ENCODE peak calls at places on chromosomes 16 and 17, in ten cellular contexts. One of them, this sample, is unnamed.

GRCh38 chr17:15444805-15445204 is 22.6 kb downstream of the CDRT4 start:
- DNase-seq in heart right ventricle: no peak
- DNase-seq in uterus: no peak
- DNase-seq in body of pancreas: no peak
- DNase-seq in IMR-90: no peak
- DNase-seq in A549: no peak
- DNase-seq in naive thymus-derived CD4-positive, alpha-beta T cell: no peak
- DNase-seq in cardiac muscle cell: no peak
- DNase-seq in prostate gland: no peak
- DNase-seq in neural progenitor cell: no peak
- DNase-seq in this sample: no peak

GRCh38 chr16:81447383-81448101 is 2.9 kb downstream of the CMIP start:
- DNase-seq in heart right ventricle: no peak
- DNase-seq in uterus: no peak
- DNase-seq in body of pancreas: peak; percentile 32
- DNase-seq in IMR-90: no peak
- DNase-seq in A549: peak; percentile 69
- DNase-seq in naive thymus-derived CD4-positive, alpha-beta T cell: no peak
- DNase-seq in cardiac muscle cell: peak; percentile 15
- DNase-seq in prostate gland: peak; percentile 53
- DNase-seq in neural progenitor cell: peak; percentile 34
- DNase-seq in this sample: no peak

GRCh38 chr16:57859331-57859730 is 57.0 kb upstream of the KIFC3 start:
- DNase-seq in heart right ventricle: no peak
- DNase-seq in uterus: no peak
- DNase-seq in body of pancreas: no peak
- DNase-seq in IMR-90: peak; percentile 34
- DNase-seq in A549: peak; percentile 82
- DNase-seq in naive thymus-derived CD4-positive, alpha-beta T cell: no peak
- DNase-seq in cardiac muscle cell: peak; percentile 77
- DNase-seq in prostate gland: no peak
- DNase-seq in neural progenitor cell: peak; percentile 79
- DNase-seq in this sample: no peak

GRCh38 chr16:56637814-56638750 is at the start of gene MT1A:
- DNase-seq in heart right ventricle: peak; percentile 78
- DNase-seq in uterus: peak; percentile 69
- DNase-seq in body of pancreas: peak; percentile 82
- DNase-seq in IMR-90: peak; percentile 7
- DNase-seq in A549: peak; percentile 40
- DNase-seq in naive thymus-derived CD4-positive, alpha-beta T cell: peak; percentile 42
- DNase-seq in cardiac muscle cell: peak; percentile 69
- DNase-seq in prostate gland: peak; percentile 30
- DNase-seq in neural progenitor cell: peak; percentile 80
- DNase-seq in this sample: no peak

GRCh38 chr16:19935696-19936095 is 51.0 kb upstream of the GPRC5B start:
- DNase-seq in heart right ventricle: peak; percentile 4
- DNase-seq in uterus: no peak
- DNase-seq in body of pancreas: peak; percentile 12
- DNase-seq in IMR-90: no peak
- DNase-seq in A549: no peak
- DNase-seq in naive thymus-derived CD4-positive, alpha-beta T cell: no peak
- DNase-seq in cardiac muscle cell: no peak
- DNase-seq in prostate gland: no peak
- DNase-seq in neural progenitor cell: no peak
- DNase-seq in this sample: no peak

GRCh38 chr17:20063665-20064648 is 54.8 kb downstream of the SPECC1 start:
- DNase-seq in heart right ventricle: peak; percentile 64
- DNase-seq in uterus: peak; percentile 95
- DNase-seq in body of pancreas: peak; percentile 45
- DNase-seq in IMR-90: peak; percentile 87
- DNase-seq in A549: peak; percentile 91
- DNase-seq in naive thymus-derived CD4-positive, alpha-beta T cell: no peak
- DNase-seq in cardiac muscle cell: no peak
- DNase-seq in prostate gland: peak; percentile 51
- DNase-seq in neural progenitor cell: no peak
- DNase-seq in this sample: no peak

GRCh38 chr16:49519741-49520140 is 146.1 kb downstream of the C16orf78 start:
- DNase-seq in heart right ventricle: no peak
- DNase-seq in uterus: no peak
- DNase-seq in body of pancreas: no peak
- DNase-seq in IMR-90: no peak
- DNase-seq in A549: no peak
- DNase-seq in naive thymus-derived CD4-positive, alpha-beta T cell: no peak
- DNase-seq in cardiac muscle cell: no peak
- DNase-seq in prostate gland: no peak
- DNase-seq in neural progenitor cell: no peak
- DNase-seq in this sample: no peak

GRCh38 chr16:17273142-17273561 is 197.6 kb downstream of the XYLT1 start:
- DNase-seq in heart right ventricle: no peak
- DNase-seq in uterus: peak; percentile 20
- DNase-seq in body of pancreas: no peak
- DNase-seq in IMR-90: peak; percentile 94
- DNase-seq in A549: peak; percentile 48
- DNase-seq in naive thymus-derived CD4-positive, alpha-beta T cell: peak; percentile 42
- DNase-seq in cardiac muscle cell: no peak
- DNase-seq in prostate gland: no peak
- DNase-seq in neural progenitor cell: no peak
- DNase-seq in this sample: no peak

GRCh38 chr17:44844390-44844830 is 3.3 kb upstream of the HIGD1B start:
- DNase-seq in heart right ventricle: peak; percentile 75
- DNase-seq in uterus: peak; percentile 42
- DNase-seq in body of pancreas: no peak
- DNase-seq in IMR-90: peak; percentile 70
- DNase-seq in A549: no peak
- DNase-seq in naive thymus-derived CD4-positive, alpha-beta T cell: no peak
- DNase-seq in cardiac muscle cell: no peak
- DNase-seq in prostate gland: no peak
- DNase-seq in neural progenitor cell: peak; percentile 10
- DNase-seq in this sample: no peak

GRCh38 chr17:77465358-77466041 is 324.7 kb downstream of the SEC14L1 start:
- DNase-seq in heart right ventricle: peak; percentile 78
- DNase-seq in uterus: no peak
- DNase-seq in body of pancreas: no peak
- DNase-seq in IMR-90: peak; percentile 77
- DNase-seq in A549: no peak
- DNase-seq in naive thymus-derived CD4-positive, alpha-beta T cell: peak; percentile 67
- DNase-seq in cardiac muscle cell: no peak
- DNase-seq in prostate gland: no peak
- DNase-seq in neural progenitor cell: peak; percentile 74
- DNase-seq in this sample: peak; percentile 61

GRCh38 chr16:27544671-27545070 is 5.0 kb downstream of the GTF3C1 start:
- DNase-seq in heart right ventricle: no peak
- DNase-seq in uterus: no peak
- DNase-seq in body of pancreas: no peak
- DNase-seq in IMR-90: no peak
- DNase-seq in A549: no peak
- DNase-seq in naive thymus-derived CD4-positive, alpha-beta T cell: no peak
- DNase-seq in cardiac muscle cell: no peak
- DNase-seq in prostate gland: no peak
- DNase-seq in neural progenitor cell: no peak
- DNase-seq in this sample: no peak

GRCh38 chr16:51114369-51114768 is 36.7 kb downstream of the SALL1 start:
- DNase-seq in heart right ventricle: no peak
- DNase-seq in uterus: no peak
- DNase-seq in body of pancreas: no peak
- DNase-seq in IMR-90: no peak
- DNase-seq in A549: no peak
- DNase-seq in naive thymus-derived CD4-positive, alpha-beta T cell: no peak
- DNase-seq in cardiac muscle cell: no peak
- DNase-seq in prostate gland: no peak
- DNase-seq in neural progenitor cell: peak; percentile 60
- DNase-seq in this sample: no peak
- H3K4me3 ChIP-seq in heart right ventricle: no peak overlapping the region
- H3K4me3 ChIP-seq in uterus: no peak overlapping the region
- H3K4me3 ChIP-seq in body of pancreas: no peak overlapping the region
- H3K4me3 ChIP-seq in IMR-90: no peak overlapping the region
- H3K4me3 ChIP-seq in A549: no peak overlapping the region
- H3K4me3 ChIP-seq in naive thymus-derived CD4-positive, alpha-beta T cell: no peak overlapping the region
- H3K4me3 ChIP-seq in cardiac muscle cell: no peak overlapping the region
- H3K4me3 ChIP-seq in prostate gland: no peak overlapping the region
- H3K4me3 ChIP-seq in neural progenitor cell: peak overlapping the region; percentile 41
- H3K4me3 ChIP-seq in this sample: no peak overlapping the region

GRCh38 chr17:38447502-38448095 is 19.3 kb downstream of the ARHGAP23 start:
- DNase-seq in heart right ventricle: no peak
- DNase-seq in uterus: no peak
- DNase-seq in body of pancreas: no peak
- DNase-seq in IMR-90: no peak
- DNase-seq in A549: no peak
- DNase-seq in naive thymus-derived CD4-positive, alpha-beta T cell: no peak
- DNase-seq in cardiac muscle cell: no peak
- DNase-seq in prostate gland: no peak
- DNase-seq in neural progenitor cell: no peak
- DNase-seq in this sample: no peak

GRCh38 chr17:38451030-38451839 is 23.0 kb downstream of the ARHGAP23 start:
- DNase-seq in heart right ventricle: peak; percentile 75
- DNase-seq in uterus: peak; percentile 57
- DNase-seq in body of pancreas: no peak
- DNase-seq in IMR-90: peak; percentile 79
- DNase-seq in A549: peak; percentile 76
- DNase-seq in naive thymus-derived CD4-positive, alpha-beta T cell: no peak
- DNase-seq in cardiac muscle cell: peak; percentile 46
- DNase-seq in prostate gland: no peak
- DNase-seq in neural progenitor cell: peak; percentile 68
- DNase-seq in this sample: no peak

GRCh38 chr17:38450699-38451029 is 22.4 kb downstream of the ARHGAP23 start:
- DNase-seq in heart right ventricle: no peak
- DNase-seq in uterus: no peak
- DNase-seq in body of pancreas: no peak
- DNase-seq in IMR-90: no peak
- DNase-seq in A549: no peak
- DNase-seq in naive thymus-derived CD4-positive, alpha-beta T cell: no peak
- DNase-seq in cardiac muscle cell: no peak
- DNase-seq in prostate gland: no peak
- DNase-seq in neural progenitor cell: no peak
- DNase-seq in this sample: no peak

GRCh38 chr17:38449364-38449763 is 21.1 kb downstream of the ARHGAP23 start:
- DNase-seq in heart right ventricle: no peak
- DNase-seq in uterus: no peak
- DNase-seq in body of pancreas: no peak
- DNase-seq in IMR-90: no peak
- DNase-seq in A549: peak; percentile 51
- DNase-seq in naive thymus-derived CD4-positive, alpha-beta T cell: no peak
- DNase-seq in cardiac muscle cell: no peak
- DNase-seq in prostate gland: peak; percentile 64
- DNase-seq in neural progenitor cell: no peak
- DNase-seq in this sample: no peak

DNA sequence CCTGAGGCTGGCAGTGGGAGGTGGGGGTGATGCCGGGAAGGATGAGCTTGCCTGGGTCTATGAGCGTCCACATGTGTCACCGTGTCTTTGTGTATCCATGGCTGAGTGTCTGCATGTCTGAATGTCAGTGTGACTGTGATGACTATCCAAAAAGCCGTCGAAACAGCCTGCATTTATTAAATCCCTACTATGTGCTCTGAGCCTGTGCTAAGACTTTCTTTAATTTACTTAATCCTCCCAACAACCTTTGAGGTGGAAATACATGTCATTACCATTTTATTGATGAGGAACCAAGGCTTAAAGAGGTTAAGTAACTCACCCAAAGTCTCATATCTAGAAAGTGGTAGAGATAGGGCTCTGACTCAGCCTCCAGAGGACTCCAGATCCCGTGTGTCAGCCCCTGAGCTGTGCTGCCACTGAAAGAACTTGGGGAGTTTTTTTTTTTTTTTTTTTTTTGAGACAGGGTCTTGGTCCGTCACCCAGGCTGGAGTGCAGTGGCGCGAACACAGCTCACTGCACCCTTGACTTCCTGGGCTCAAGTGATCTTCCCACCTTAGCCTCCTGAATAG is 20.0 kb downstream of the ARHGAP23 start:
- DNase-seq in heart right ventricle: no peak
- DNase-seq in uterus: no peak
- DNase-seq in body of pancreas: no peak
- DNase-seq in IMR-90: peak; percentile 46
- DNase-seq in A549: no peak
- DNase-seq in naive thymus-derived CD4-positive, alpha-beta T cell: no peak
- DNase-seq in cardiac muscle cell: no peak
- DNase-seq in prostate gland: no peak
- DNase-seq in neural progenitor cell: no peak
- DNase-seq in this sample: no peak
- H3K27ac ChIP-seq in heart right ventricle: peak overlapping the region; percentile 46
- H3K27ac ChIP-seq in uterus: peak overlapping the region; percentile 27
- H3K27ac ChIP-seq in body of pancreas: no peak overlapping the region
- H3K27ac ChIP-seq in IMR-90: peak overlapping the region; percentile 77
- H3K27ac ChIP-seq in A549: no peak overlapping the region
- H3K27ac ChIP-seq in naive thymus-derived CD4-positive, alpha-beta T cell: no peak overlapping the region
- H3K27ac ChIP-seq in cardiac muscle cell: no peak overlapping the region
- H3K27ac ChIP-seq in prostate gland: no peak overlapping the region
- H3K27ac ChIP-seq in neural progenitor cell: no peak overlapping the region
- H3K27ac ChIP-seq in this sample: no peak overlapping the region

DNA sequence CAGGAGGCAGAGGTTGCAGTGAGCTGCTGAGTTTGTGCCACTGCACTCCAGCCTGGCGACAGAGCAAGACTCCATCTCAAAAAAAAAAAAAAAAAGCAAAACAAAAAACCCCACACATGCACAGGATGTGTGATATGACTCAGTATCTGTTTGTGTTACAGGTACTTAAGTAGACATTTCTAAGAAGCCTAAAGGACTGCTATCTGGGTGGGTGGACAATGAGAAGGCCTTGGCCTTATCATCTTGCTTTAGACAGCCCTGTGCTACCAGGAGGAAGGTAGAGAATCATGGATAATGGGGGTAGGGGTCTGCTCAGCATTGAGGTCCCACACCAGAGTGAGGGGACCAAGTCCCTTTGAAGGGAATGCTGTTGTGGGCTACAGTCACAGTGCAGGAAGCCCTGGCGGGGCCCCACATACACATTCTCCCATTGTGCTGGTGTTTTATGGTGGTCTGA is 26.7 kb downstream of the PLD6 start:
- DNase-seq in heart right ventricle: no peak
- DNase-seq in uterus: no peak
- DNase-seq in body of pancreas: no peak
- DNase-seq in IMR-90: peak; percentile 31
- DNase-seq in A549: no peak
- DNase-seq in naive thymus-derived CD4-positive, alpha-beta T cell: no peak
- DNase-seq in cardiac muscle cell: no peak
- DNase-seq in prostate gland: no peak
- DNase-seq in neural progenitor cell: no peak
- DNase-seq in this sample: no peak
- H3K4me3 ChIP-seq in heart right ventricle: no peak overlapping the region
- H3K4me3 ChIP-seq in uterus: no peak overlapping the region
- H3K4me3 ChIP-seq in body of pancreas: no peak overlapping the region
- H3K4me3 ChIP-seq in IMR-90: no peak overlapping the region
- H3K4me3 ChIP-seq in A549: no peak overlapping the region
- H3K4me3 ChIP-seq in naive thymus-derived CD4-positive, alpha-beta T cell: peak overlapping the region; percentile 68
- H3K4me3 ChIP-seq in cardiac muscle cell: no peak overlapping the region
- H3K4me3 ChIP-seq in prostate gland: no peak overlapping the region
- H3K4me3 ChIP-seq in neural progenitor cell: no peak overlapping the region
- H3K4me3 ChIP-seq in this sample: no peak overlapping the region

GRCh38 chr16:86709103-86709502 is 130.8 kb downstream of the FOXL1 start:
- DNase-seq in heart right ventricle: no peak
- DNase-seq in uterus: no peak
- DNase-seq in body of pancreas: no peak
- DNase-seq in IMR-90: no peak
- DNase-seq in A549: no peak
- DNase-seq in naive thymus-derived CD4-positive, alpha-beta T cell: no peak
- DNase-seq in cardiac muscle cell: no peak
- DNase-seq in prostate gland: no peak
- DNase-seq in neural progenitor cell: no peak
- DNase-seq in this sample: no peak
- H3K27ac ChIP-seq in heart right ventricle: no peak overlapping the region
- H3K27ac ChIP-seq in uterus: no peak overlapping the region
- H3K27ac ChIP-seq in body of pancreas: no peak overlapping the region
- H3K27ac ChIP-seq in IMR-90: no peak overlapping the region
- H3K27ac ChIP-seq in A549: no peak overlapping the region
- H3K27ac ChIP-seq in naive thymus-derived CD4-positive, alpha-beta T cell: no peak overlapping the region
- H3K27ac ChIP-seq in cardiac muscle cell: no peak overlapping the region
- H3K27ac ChIP-seq in prostate gland: no peak overlapping the region
- H3K27ac ChIP-seq in neural progenitor cell: no peak overlapping the region
- H3K27ac ChIP-seq in this sample: no peak overlapping the region

GRCh38 chr17:75513667-75514052 is 1.7 kb downstream of the CASKIN2 start:
- DNase-seq in heart right ventricle: no peak
- DNase-seq in uterus: peak; percentile 23
- DNase-seq in body of pancreas: no peak
- DNase-seq in IMR-90: no peak
- DNase-seq in A549: no peak
- DNase-seq in naive thymus-derived CD4-positive, alpha-beta T cell: no peak
- DNase-seq in cardiac muscle cell: no peak
- DNase-seq in prostate gland: no peak
- DNase-seq in neural progenitor cell: no peak
- DNase-seq in this sample: no peak
- H3K4me3 ChIP-seq in heart right ventricle: peak overlapping the region; percentile 86
- H3K4me3 ChIP-seq in uterus: peak overlapping the region; percentile 85
- H3K4me3 ChIP-seq in body of pancreas: no peak overlapping the region
- H3K4me3 ChIP-seq in IMR-90: no peak overlapping the region
- H3K4me3 ChIP-seq in A549: no peak overlapping the region
- H3K4me3 ChIP-seq in naive thymus-derived CD4-positive, alpha-beta T cell: no peak overlapping the region
- H3K4me3 ChIP-seq in cardiac muscle cell: no peak overlapping the region
- H3K4me3 ChIP-seq in prostate gland: no peak overlapping the region
- H3K4me3 ChIP-seq in neural progenitor cell: no peak overlapping the region
- H3K4me3 ChIP-seq in this sample: no peak overlapping the region

This sample was measured in effector memory CD4-positive, alpha-beta T cell.